ENCODE peak calls at places on chromosomes 5 and 9, in ten cellular contexts. X is CD8-positive, alpha-beta T cell; J is keratinocyte; E is Panc1; R is astrocyte of the hippocampus; B is stimulated activated CD4-positive, alpha-beta T cell treated with anti-CD3 and anti-CD28 coated beads, Interleukin-4, amount 100 ng/mL, for 4 hours; M is NCI-H1092 treated with DMSO at 0.1 percent for 48 hours; C is GM12865; G is cardiac fibroblast; P is HuH-7. F is an unnamed sample.

GRCh38 chr9:36119476-36119875 is 17.1 kb upstream of the GLIPR2 start:
- DNase-seq in B (no peak), J (no peak), P (no peak), G (no peak), M (no peak), X (no peak), E (no peak), R (no peak), C (no peak), F (no peak)

GRCh38 chr5:13957032-13957645 is 12.7 kb upstream of the DNAH5 start:
- DNase-seq in R (peak), M (peak), B (no peak), C (peak), P (peak), E (peak), G (peak), X (no peak), J (peak), F (no peak)

GRCh38 chr5:179407191-179408175 is 62.2 kb upstream of the ADAMTS2 start:
- DNase-seq in X (no peak), R (no peak), P (no peak), E (no peak), J (no peak), B (no peak), G (peak), M (no peak), C (no peak), F (no peak)

GRCh38 chr9:14400658-14400995 is 86.7 kb upstream of the NFIB start:
- DNase-seq in P (peak), M (peak), X (no peak), R (peak), B (no peak), G (peak), C (no peak), E (no peak), J (no peak), F (no peak)

GRCh38 chr5:119243888-119244287 is 111.9 kb upstream of the TNFAIP8 start:
- DNase-seq in J (no peak), R (no peak), E (no peak), B (no peak), X (no peak), C (no peak), G (no peak), P (no peak), M (no peak), F (no peak)

GRCh38 chr9:135583686-135584011 is 22.1 kb downstream of the PAEP start:
- DNase-seq in C (no peak), B (no peak), E (no peak), X (no peak), J (no peak), P (no peak), R (no peak), G (no peak), M (no peak), F (no peak)

GRCh38 chr5:40486437-40487270 is 193.1 kb upstream of the PTGER4 start:
- DNase-seq in P (no peak), E (no peak), G (no peak), M (no peak), B (peak), J (no peak), R (no peak), X (peak), C (peak), F (no peak)

GRCh38 chr9:117413346-117414219 is 1.3 kb downstream of the ASTN2 start:
- DNase-seq in M (peak), J (no peak), E (no peak), G (no peak), B (no peak), R (peak), P (no peak), X (no peak), C (no peak), F (peak)

GRCh38 chr5:9409413-9410089 is 136.3 kb downstream of the SEMA5A start:
- DNase-seq in P (no peak), R (no peak), X (no peak), J (no peak), B (no peak), M (no peak), E (no peak), G (no peak), C (no peak), F (no peak)

GRCh38 chr9:94649100-94649855 is 10.0 kb upstream of the FBP1 start:
- DNase-seq in P (no peak), B (no peak), E (no peak), R (peak), J (peak), X (no peak), C (no peak), G (peak), M (no peak), F (no peak)

GRCh38 chr5:104299998-104300706 is 737.6 kb upstream of the NUDT12 start:
- DNase-seq in J (no peak), G (no peak), B (no peak), C (no peak), P (no peak), R (no peak), X (no peak), M (no peak), E (no peak), F (no peak)

GRCh38 chr9:110521211-110521610 is 58.3 kb downstream of the SVEP1 start:
- DNase-seq in C (no peak), X (no peak), R (no peak), M (no peak), B (no peak), E (no peak), P (no peak), J (no peak), G (no peak), F (no peak)

GRCh38 chr5:79512692-79513518 is 1.0 kb downstream of the HOMER1 start:
- DNase-seq in G (peak), P (peak), B (no peak), J (no peak), R (peak), M (no peak), E (no peak), X (no peak), C (peak), F (peak)

GRCh38 chr5:178470693-178471025 is 119.5 kb downstream of the COL23A1 start:
- DNase-seq in E (no peak), G (no peak), X (no peak), M (no peak), J (no peak), C (no peak), B (no peak), P (no peak), R (no peak), F (no peak)

GRCh38 chr5:68884144-68884754 is 209.6 kb upstream of the SLC30A5 start:
- DNase-seq in J (no peak), E (no peak), G (no peak), R (no peak), P (no peak), X (peak), B (no peak), M (no peak), C (no peak), F (no peak)

GRCh38 chr9:16704489-16705111 is 165.9 kb downstream of the BNC2 start:
- DNase-seq in R (no peak), E (no peak), B (no peak), X (no peak), C (no peak), M (no peak), P (no peak), J (no peak), G (no peak), F (peak)

GRCh38 chr5:149452665-149453617 is 73.8 kb upstream of the IL17B start:
- DNase-seq in E (no peak), G (peak), B (no peak), X (no peak), J (no peak), C (no peak), P (no peak), M (no peak), R (peak), F (no peak)

GRCh38 chr9:112624711-112625707 is 92.9 kb downstream of the INIP start:
- DNase-seq in E (no peak), J (no peak), P (no peak), G (no peak), R (peak), M (no peak), B (no peak), C (no peak), X (no peak), F (no peak)